ENCODE peak calls at places on chromosomes 12 and 14, in four cellular contexts. One of them, this sample, is unnamed.

GRCh38 chr14:98510392-98510791 is 761.6 kb downstream of the BCL11B start:
- DNase-seq in H1: no peak
- DNase-seq in GM12878: no peak
- DNase-seq in K562: no peak
- DNase-seq in this sample: no peak

GRCh38 chr12:52318241-52318990 is 2.8 kb downstream of the KRT83 start:
- DNase-seq in GM12878: no peak
- DNase-seq in K562: no peak
- DNase-seq in H1: no peak
- DNase-seq in this sample: no peak

GRCh38 chr12:126362490-126362889 is 1297.3 kb downstream of the AACS start:
- DNase-seq in K562: no peak
- DNase-seq in GM12878: no peak
- DNase-seq in H1: no peak
- DNase-seq in this sample: no peak

GRCh38 chr14:75861161-75861621 is 120.6 kb downstream of the TGFB3 start:
- DNase-seq in K562: peak
- DNase-seq in H1: no peak
- DNase-seq in GM12878: no peak
- DNase-seq in this sample: peak

GRCh38 chr12:2494490-2495192 is 300.1 kb upstream of the FKBP4 start:
- DNase-seq in K562: no peak
- DNase-seq in H1: no peak
- DNase-seq in GM12878: no peak
- DNase-seq in this sample: no peak

GRCh38 chr14:104435147-104436046 is 144.2 kb upstream of the C14orf180 start:
- DNase-seq in H1: no peak
- DNase-seq in GM12878: no peak
- DNase-seq in K562: no peak
- DNase-seq in this sample: no peak

GRCh38 chr14:71139058-71139946 is 232.0 kb downstream of the PCNX1 start:
- DNase-seq in GM12878: peak
- DNase-seq in H1: peak
- DNase-seq in K562: peak
- DNase-seq in this sample: peak

GRCh38 chr14:64960762-64961276 is 11.3 kb downstream of the RAB15 start:
- DNase-seq in K562: peak
- DNase-seq in H1: peak
- DNase-seq in GM12878: no peak
- DNase-seq in this sample: no peak

GRCh38 chr14:100145682-100146464 is 13.6 kb downstream of the DEGS2 start:
- DNase-seq in K562: no peak
- DNase-seq in H1: no peak
- DNase-seq in GM12878: no peak
- DNase-seq in this sample: no peak

GRCh38 chr12:108039794-108040193 is 89.3 kb upstream of the WSCD2 start:
- DNase-seq in H1: no peak
- DNase-seq in GM12878: no peak
- DNase-seq in K562: no peak
- DNase-seq in this sample: no peak

GRCh38 chr12:6072302-6072752 is 52.1 kb downstream of the VWF start:
- DNase-seq in K562: no peak
- DNase-seq in GM12878: no peak
- DNase-seq in H1: no peak
- DNase-seq in this sample: no peak

GRCh38 chr14:70692210-70692609 is 50.5 kb downstream of the TTC9 start:
- DNase-seq in H1: no peak
- DNase-seq in K562: no peak
- DNase-seq in GM12878: no peak
- DNase-seq in this sample: no peak

GRCh38 chr14:104929268-104930230 is 4.9 kb downstream of the PLD4 start:
- DNase-seq in GM12878: no peak
- DNase-seq in H1: no peak
- DNase-seq in K562: no peak
- DNase-seq in this sample: no peak

GRCh38 chr14:36553650-36554260 is 28.7 kb downstream of the NKX2-8 start:
- DNase-seq in H1: no peak
- DNase-seq in GM12878: no peak
- DNase-seq in K562: peak
- DNase-seq in this sample: peak

GRCh38 chr14:33700052-33700451 is 250.8 kb downstream of the EGLN3 start:
- DNase-seq in H1: no peak
- DNase-seq in GM12878: no peak
- DNase-seq in K562: no peak
- DNase-seq in this sample: no peak

GRCh38 chr12:39103552-39104165 is 198.3 kb upstream of the CPNE8 start:
- DNase-seq in GM12878: peak
- DNase-seq in H1: no peak
- DNase-seq in K562: peak
- DNase-seq in this sample: peak

GRCh38 chr12:132352896-132353800 is 23.8 kb upstream of the GALNT9 start:
- DNase-seq in K562: no peak
- DNase-seq in H1: no peak
- DNase-seq in GM12878: no peak
- DNase-seq in this sample: no peak

GRCh38 chr14:99274346-99275221 is 2.6 kb upstream of the BCL11B start:
- DNase-seq in H1: peak
- DNase-seq in GM12878: no peak
- DNase-seq in K562: peak
- DNase-seq in this sample: peak

GRCh38 chr14:37036669-37037341 is 135.6 kb downstream of the SLC25A21 start:
- DNase-seq in K562: no peak
- DNase-seq in H1: no peak
- DNase-seq in GM12878: no peak
- DNase-seq in this sample: no peak

GRCh38 chr12:104736307-104736706 is 221.8 kb downstream of the SLC41A2 start:
- DNase-seq in GM12878: no peak
- DNase-seq in H1: no peak
- DNase-seq in K562: no peak
- DNase-seq in this sample: no peak

GRCh38 chr14:69713127-69713800 is 53.7 kb upstream of the SRSF5 start:
- DNase-seq in K562: no peak
- DNase-seq in H1: peak
- DNase-seq in GM12878: no peak
- DNase-seq in this sample: no peak

GRCh38 chr14:103204852-103205540 is 81.7 kb downstream of the TNFAIP2 start:
- DNase-seq in GM12878: no peak
- DNase-seq in K562: peak
- DNase-seq in H1: no peak
- DNase-seq in this sample: peak
- TF ChIP-seq EGR1 in GM12878: no peak
- TF ChIP-seq EGR1 in K562: no peak
- TF ChIP-seq EGR1 in H1: no peak
- TF ChIP-seq EGR1 in this sample: no peak

GRCh38 chr12:122024132-122024785 is 2.6 kb downstream of the BCL7A start:
- DNase-seq in H1: no peak
- DNase-seq in GM12878: no peak
- DNase-seq in K562: peak
- DNase-seq in this sample: no peak

GRCh38 chr12:122022393-122023338 is 982 bp downstream of the BCL7A start:
- DNase-seq in H1: peak
- DNase-seq in GM12878: no peak
- DNase-seq in K562: peak
- DNase-seq in this sample: no peak

GRCh38 chr12:122021193-122021821 is 377 bp upstream of the BCL7A start:
- DNase-seq in K562: peak
- DNase-seq in GM12878: no peak
- DNase-seq in H1: peak
- DNase-seq in this sample: no peak

GRCh38 chr12:122021822-122022392 is at the start of gene BCL7A:
- DNase-seq in GM12878: no peak
- DNase-seq in K562: peak
- DNase-seq in H1: peak
- DNase-seq in this sample: peak

GRCh38 chr12:122023339-122024131 is 1.9 kb downstream of the BCL7A start:
- DNase-seq in K562: peak
- DNase-seq in H1: peak
- DNase-seq in GM12878: no peak
- DNase-seq in this sample: peak
- TF ChIP-seq EGR1 in K562: no peak
- TF ChIP-seq EGR1 in H1: no peak
- TF ChIP-seq EGR1 in GM12878: no peak
- TF ChIP-seq EGR1 in this sample: no peak

GRCh38 chr12:57985685-57986084 is 44.3 kb downstream of the ATP23 start:
- DNase-seq in H1: no peak
- DNase-seq in GM12878: no peak
- DNase-seq in K562: no peak
- DNase-seq in this sample: no peak

GRCh38 chr12:57984629-57985151 is 43.3 kb downstream of the ATP23 start:
- DNase-seq in GM12878: no peak
- DNase-seq in K562: no peak
- DNase-seq in H1: no peak
- DNase-seq in this sample: no peak

GRCh38 chr12:57983858-57984505 is 42.6 kb downstream of the ATP23 start:
- DNase-seq in H1: no peak
- DNase-seq in GM12878: no peak
- DNase-seq in K562: no peak
- DNase-seq in this sample: no peak

GRCh38 chr12:57983150-57983857 is 41.9 kb downstream of the ATP23 start:
- DNase-seq in K562: peak
- DNase-seq in GM12878: no peak
- DNase-seq in H1: peak
- DNase-seq in this sample: peak
- TF ChIP-seq EGR1 in K562: no peak
- TF ChIP-seq EGR1 in GM12878: no peak
- TF ChIP-seq EGR1 in H1: no peak
- TF ChIP-seq EGR1 in this sample: no peak

DNA sequence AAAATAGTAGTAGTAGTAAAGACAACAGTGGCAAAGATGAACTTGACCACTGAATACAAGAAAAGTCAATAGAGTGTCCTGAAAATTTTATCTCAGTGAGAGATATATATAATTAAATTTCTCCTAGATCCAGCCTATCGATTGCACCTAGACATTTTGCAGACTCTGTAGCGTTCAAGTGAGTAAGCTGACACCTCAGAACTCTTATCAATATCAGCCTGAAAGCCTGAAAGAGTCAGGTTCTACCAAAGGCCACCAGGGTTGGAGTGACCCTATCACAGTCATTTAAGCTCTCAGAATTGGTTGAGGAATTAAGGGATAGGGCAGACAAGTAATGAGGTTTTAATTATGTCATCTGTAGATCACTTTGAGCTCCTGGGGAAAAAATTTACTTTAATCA is 174.6 kb downstream of the SRGAP1 start:
- DNase-seq in K562: no peak
- DNase-seq in H1: no peak
- DNase-seq in GM12878: no peak
- DNase-seq in this sample: no peak
- TF ChIP-seq EGR1 in K562: no peak
- TF ChIP-seq EGR1 in H1: no peak
- TF ChIP-seq EGR1 in GM12878: no peak
- TF ChIP-seq EGR1 in this sample: no peak

GRCh38 chr12:62793256-62794217 is 141.4 kb downstream of the PPM1H start:
- DNase-seq in H1: peak
- DNase-seq in K562: peak
- DNase-seq in GM12878: peak
- DNase-seq in this sample: peak

GRCh38 chr12:62787023-62787422 is 147.9 kb downstream of the PPM1H start:
- DNase-seq in H1: no peak
- DNase-seq in GM12878: no peak
- DNase-seq in K562: no peak
- DNase-seq in this sample: no peak

GRCh38 chr12:62787606-62788005 is 147.3 kb downstream of the PPM1H start:
- DNase-seq in GM12878: no peak
- DNase-seq in H1: no peak
- DNase-seq in K562: no peak
- DNase-seq in this sample: no peak

GRCh38 chr12:62792526-62792925 is 142.4 kb downstream of the PPM1H start:
- DNase-seq in K562: no peak
- DNase-seq in H1: no peak
- DNase-seq in GM12878: no peak
- DNase-seq in this sample: no peak

GRCh38 chr12:62789856-62790255 is 145.1 kb downstream of the PPM1H start:
- DNase-seq in GM12878: no peak
- DNase-seq in K562: no peak
- DNase-seq in H1: no peak
- DNase-seq in this sample: no peak
- TF ChIP-seq EGR1 in GM12878: no peak
- TF ChIP-seq EGR1 in K562: no peak
- TF ChIP-seq EGR1 in H1: no peak
- TF ChIP-seq EGR1 in this sample: no peak

GRCh38 chr14:20031058-20031457 is 4.8 kb downstream of the OR4K13 start:
- DNase-seq in H1: no peak
- DNase-seq in K562: no peak
- DNase-seq in GM12878: no peak
- DNase-seq in this sample: no peak

GRCh38 chr14:20035449-20035848 is 389 bp downstream of the OR4K13 start:
- DNase-seq in K562: no peak
- DNase-seq in H1: no peak
- DNase-seq in GM12878: no peak
- DNase-seq in this sample: no peak

GRCh38 chr14:20035938-20036337 is at the start of gene OR4K13:
- DNase-seq in K562: no peak
- DNase-seq in H1: no peak
- DNase-seq in GM12878: no peak
- DNase-seq in this sample: no peak
- TF ChIP-seq EGR1 in K562: no peak
- TF ChIP-seq EGR1 in H1: no peak
- TF ChIP-seq EGR1 in GM12878: no peak
- TF ChIP-seq EGR1 in this sample: no peak

DNA sequence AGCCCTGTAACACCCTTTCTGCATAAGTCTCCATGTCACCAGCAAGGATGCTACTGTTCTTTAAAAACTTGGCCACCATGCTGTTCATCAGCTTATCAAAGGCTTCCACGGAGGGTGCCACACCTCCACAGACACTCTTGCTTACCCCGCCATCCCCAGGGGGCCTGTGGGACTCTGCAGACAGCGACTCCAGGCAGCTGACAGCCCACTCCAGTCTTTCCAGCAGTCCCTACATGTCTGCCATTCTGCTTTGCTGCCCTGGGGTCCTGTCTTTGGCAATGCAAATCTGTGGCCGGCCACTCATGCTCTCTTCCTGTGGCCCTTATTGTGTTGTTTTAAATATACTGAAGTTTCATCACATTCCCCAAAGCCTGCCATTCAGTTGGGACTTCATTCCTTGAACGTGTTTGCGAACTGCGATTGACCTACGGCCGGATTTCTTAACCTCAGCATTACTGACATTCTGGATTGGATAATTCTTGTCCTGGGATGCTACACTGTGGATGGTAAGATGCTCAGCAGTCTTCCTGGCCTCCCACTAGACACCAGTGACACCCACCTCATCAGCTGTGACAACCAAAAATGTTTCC is 125.6 kb downstream of the FOXN3 start:
- DNase-seq in K562: no peak
- DNase-seq in H1: no peak
- DNase-seq in GM12878: no peak
- DNase-seq in this sample: no peak
- TF ChIP-seq EGR1 in K562: no peak
- TF ChIP-seq EGR1 in H1: no peak
- TF ChIP-seq EGR1 in GM12878: no peak
- TF ChIP-seq EGR1 in this sample: no peak

GRCh38 chr12:71014180-71014785 is 93.7 kb upstream of the PTPRR start:
- DNase-seq in K562: peak
- DNase-seq in GM12878: no peak
- DNase-seq in H1: no peak
- DNase-seq in this sample: peak
- TF ChIP-seq EGR1 in K562: no peak
- TF ChIP-seq EGR1 in GM12878: no peak
- TF ChIP-seq EGR1 in H1: no peak
- TF ChIP-seq EGR1 in this sample: no peak

GRCh38 chr12:79407671-79408622 is 282.8 kb downstream of the PAWR start:
- DNase-seq in H1: peak
- DNase-seq in GM12878: peak
- DNase-seq in K562: peak
- DNase-seq in this sample: peak
- TF ChIP-seq EGR1 in H1: no peak
- TF ChIP-seq EGR1 in GM12878: no peak
- TF ChIP-seq EGR1 in K562: no peak
- TF ChIP-seq EGR1 in this sample: no peak